ENCODE peak calls at places on chromosomes 13 and 19, in eight cellular contexts. O, A, V, I, R, Y, U and S are unnamed samples.

GRCh38 chr19:5818594-5818993 is 13.7 kb downstream of the NRTN start:
- DNase-seq in I (no peak), O (no peak), Y (no peak), R (no peak), A (no peak), V (no peak), U (no peak), S (no peak)

GRCh38 chr13:42049454-42049780 is 969 bp downstream of the DGKH start:
- DNase-seq in O (no peak), I (no peak), V (no peak), Y (no peak), R (no peak), U (no peak), A (no peak), S (no peak)

GRCh38 chr19:34172661-34173144 is 399 bp downstream of the LSM14A start:
- DNase-seq in A (peak), Y (no peak), U (no peak), V (peak), R (no peak), O (no peak), I (peak), S (no peak)

GRCh38 chr13:109249780-109250528 is 536.4 kb downstream of the IRS2 start:
- DNase-seq in Y (no peak), O (no peak), V (no peak), A (no peak), I (no peak), R (peak), U (no peak), S (peak)

GRCh38 chr19:18340990-18341868 is 831 bp downstream of the PGPEP1 start:
- DNase-seq in U (peak), O (peak), I (peak), V (peak), R (peak), Y (peak), A (peak), S (no peak)

GRCh38 chr13:45879666-45880065 is 28.1 kb upstream of the SIAH3 start:
- DNase-seq in V (peak), O (no peak), Y (no peak), I (peak), U (peak), A (no peak), R (peak), S (peak)

GRCh38 chr13:42722883-42723539 is 58.4 kb upstream of the FAM216B start:
- DNase-seq in I (no peak), O (no peak), R (no peak), A (no peak), U (no peak), Y (no peak), V (no peak), S (no peak)

GRCh38 chr13:32001392-32001768 is 30.2 kb upstream of the FRY start:
- DNase-seq in A (no peak), I (peak), V (no peak), R (peak), Y (peak), U (peak), O (no peak), S (no peak)

GRCh38 chr13:30718661-30719520 is 16.5 kb upstream of the ALOX5AP start:
- DNase-seq in R (no peak), I (no peak), U (peak), Y (peak), A (no peak), V (no peak), O (no peak), S (peak)

DNA sequence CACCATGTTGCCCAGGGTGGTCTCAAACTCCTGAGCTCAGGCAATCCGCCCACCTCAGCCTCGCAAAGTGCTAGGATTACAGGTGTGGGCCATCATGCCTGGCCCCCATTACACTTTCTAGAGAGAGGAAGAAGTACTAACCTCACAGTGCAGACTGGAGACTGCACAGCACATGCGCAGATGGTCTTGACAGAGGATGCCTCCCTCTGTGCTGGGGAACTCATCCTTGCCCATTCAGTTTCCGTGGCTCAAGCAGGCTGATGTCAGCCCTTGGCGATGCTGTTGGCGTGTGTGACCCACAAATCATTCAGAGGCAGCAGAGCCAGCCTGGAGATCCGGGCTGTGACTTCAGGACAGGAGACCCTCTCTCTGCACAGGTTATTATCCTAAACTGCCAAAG is 14.6 kb upstream of the FFAR2 start:
- DNase-seq in Y (no peak), V (no peak), U (no peak), I (no peak), R (no peak), O (no peak), A (no peak), S (no peak)
- H3K4me3 ChIP-seq in Y (no peak), V (no peak), U (no peak), I (no peak), R (no peak), O (no peak), A (no peak), S (no peak)

GRCh38 chr19:39212377-39212742 is 8.3 kb upstream of the SYCN start:
- DNase-seq in I (no peak), Y (no peak), A (peak), V (no peak), O (no peak), U (peak), R (peak), S (no peak)
- TF ChIP-seq CTCF in I (peak), Y (peak), A (peak), V (no peak), O (no peak), U (peak), R (peak), S (peak)

GRCh38 chr13:68872338-68872737 is 1235.3 kb upstream of the ATXN8OS start:
- DNase-seq in O (no peak), I (no peak), A (no peak), U (no peak), V (no peak), Y (no peak), R (no peak), S (peak)
- H3K4me3 ChIP-seq in O (no peak), I (no peak), A (no peak), U (no peak), V (no peak), Y (no peak), R (no peak), S (no peak)

DNA sequence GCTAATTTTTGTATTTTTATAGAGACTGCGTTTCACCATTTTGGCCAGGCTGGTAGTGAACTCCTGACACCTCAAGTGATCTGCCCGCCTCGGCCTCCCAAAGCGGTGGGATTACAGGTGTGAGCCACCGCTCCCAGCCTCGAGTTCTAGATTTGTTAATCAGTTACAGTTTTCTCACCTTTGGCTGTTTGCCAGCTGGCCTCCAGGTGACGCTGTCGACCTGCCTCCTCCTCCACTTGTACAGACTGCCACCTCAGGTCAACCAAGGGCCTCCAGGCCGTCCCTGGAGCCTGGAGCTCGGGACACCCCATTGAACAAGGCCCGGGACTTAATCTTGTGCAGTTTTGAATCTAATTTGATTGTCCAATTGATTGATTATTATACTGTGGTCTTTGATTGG is 45.5 kb downstream of the IER2 start:
- DNase-seq in R (peak), U (no peak), I (peak), Y (no peak), O (no peak), A (peak), V (no peak), S (no peak)
- TF ChIP-seq CTCF in R (peak), U (peak), I (peak), Y (no peak), O (no peak), A (peak), V (no peak), S (peak)

DNA sequence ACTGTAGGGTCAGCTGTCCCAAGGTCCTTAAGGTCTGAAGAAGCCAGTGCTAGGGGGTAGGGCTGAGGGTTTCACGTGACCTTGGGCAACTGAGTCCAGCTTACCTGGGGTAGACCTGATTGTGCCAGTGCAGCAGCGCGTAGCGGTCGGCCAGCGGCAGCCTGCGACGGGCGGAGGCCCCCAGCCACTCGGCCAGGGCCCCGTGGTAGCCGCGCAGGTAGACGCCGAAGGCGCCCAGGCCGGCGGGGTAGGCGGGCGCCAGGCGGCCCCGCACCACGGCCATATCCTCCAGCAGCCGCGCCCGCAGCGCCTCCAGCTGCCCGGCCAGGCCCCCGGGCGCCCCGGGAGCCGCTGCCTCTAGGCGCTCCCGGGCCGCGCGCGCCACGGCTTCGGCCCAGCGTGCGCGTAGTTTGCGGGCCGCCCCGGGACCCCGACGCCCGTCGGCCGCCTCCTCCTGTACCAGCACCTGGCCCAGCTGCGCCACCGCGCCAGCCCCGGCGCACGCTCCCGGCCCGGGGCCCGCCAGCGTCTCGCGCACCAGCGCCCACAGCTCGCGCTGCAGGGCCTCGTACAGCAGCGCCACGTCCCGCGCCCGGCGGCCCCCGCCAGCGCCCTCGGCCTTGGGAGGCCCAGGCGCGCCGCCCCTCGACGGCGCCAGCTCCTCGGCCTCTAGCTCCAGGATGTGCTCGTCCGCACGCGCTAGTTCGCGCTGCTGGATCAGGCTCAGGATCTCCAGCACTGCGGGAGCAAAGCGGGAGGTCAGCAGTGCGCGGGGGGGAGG is 10.9 kb downstream of the EXOC3L2 start:
- DNase-seq in O (no peak), I (no peak), A (no peak), V (no peak), Y (no peak), U (no peak), R (peak), S (no peak)
- H3K4me3 ChIP-seq in O (no peak), I (no peak), A (no peak), V (no peak), Y (no peak), U (no peak), R (peak), S (no peak)

DNA sequence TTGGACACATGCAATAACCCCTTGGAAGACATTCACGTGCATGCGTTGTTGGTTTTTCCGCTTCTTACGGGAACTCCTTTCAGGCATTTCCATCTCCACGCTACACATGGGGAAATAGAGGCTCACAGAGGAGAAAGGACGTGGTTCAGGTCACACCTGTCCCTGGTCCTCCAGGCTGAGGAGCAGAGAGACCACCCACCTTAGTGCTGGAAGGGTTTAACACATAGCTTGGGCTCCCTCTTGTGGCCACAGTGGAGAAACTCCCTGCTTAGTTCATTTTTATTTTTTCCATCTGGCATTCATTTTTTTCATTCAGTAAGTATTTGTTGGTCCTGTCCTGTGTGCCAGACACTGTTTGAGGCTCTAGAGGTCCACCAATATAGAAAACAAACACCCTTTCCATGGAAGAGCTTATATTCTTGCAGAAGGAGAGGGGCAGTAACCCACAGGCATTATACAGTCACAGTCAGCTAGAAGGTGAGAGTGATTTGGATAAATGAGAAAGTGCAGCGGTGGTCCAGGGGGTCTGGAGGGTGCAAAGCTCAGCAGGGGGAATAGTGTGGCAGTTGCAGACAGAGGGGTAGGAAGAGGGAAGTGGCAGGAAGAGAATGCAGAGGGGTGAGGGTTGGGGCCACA is 24.2 kb upstream of the TTYH1 start:
- DNase-seq in A (peak), V (no peak), R (peak), O (no peak), I (peak), Y (peak), U (peak), S (peak)
- TF ChIP-seq CTCF in A (peak), V (peak), R (peak), O (peak), I (peak), Y (peak), U (peak), S (peak)

DNA sequence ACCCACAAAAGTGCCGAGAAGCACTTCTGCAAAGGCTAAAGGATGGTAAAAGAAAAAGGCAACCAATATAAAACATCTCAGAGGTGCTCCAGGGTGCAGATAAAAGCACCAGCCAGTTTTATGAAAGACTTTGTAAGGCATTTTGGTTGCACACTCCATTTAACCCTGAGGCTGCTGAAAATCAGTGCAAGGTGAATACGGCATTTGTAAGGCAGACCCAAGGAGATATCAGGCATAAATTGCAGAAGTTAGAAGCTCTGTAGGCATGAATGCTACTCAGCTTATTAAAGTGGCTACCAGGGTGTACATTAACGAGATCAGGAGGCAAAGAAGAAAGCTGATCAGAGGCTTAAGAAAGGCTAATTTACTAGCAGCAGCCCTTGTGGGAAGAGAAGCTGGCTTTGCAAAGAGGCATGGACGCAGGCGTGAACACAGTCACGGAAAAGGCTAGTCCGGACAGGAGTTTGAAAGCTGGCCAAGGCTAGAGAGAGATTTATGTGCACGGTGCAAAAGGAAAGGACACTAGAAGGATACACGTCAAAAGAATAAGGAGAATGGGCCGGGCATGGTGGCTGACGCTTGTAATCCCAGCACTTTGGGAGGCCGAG is 99.6 kb downstream of the ZNF429 start:
- DNase-seq in R (no peak), V (peak), U (no peak), I (no peak), O (no peak), Y (no peak), A (no peak), S (peak)
- H3K4me3 ChIP-seq in R (peak), V (peak), U (peak), I (peak), O (peak), Y (peak), A (peak), S (peak)

GRCh38 chr19:3216874-3217273 is 7.6 kb upstream of the CELF5 start:
- DNase-seq in I (no peak), U (no peak), R (no peak), O (no peak), V (no peak), A (no peak), Y (no peak), S (no peak)
- TF ChIP-seq CTCF in I (no peak), U (no peak), R (no peak), O (no peak), V (no peak), A (no peak), Y (no peak), S (no peak)

DNA sequence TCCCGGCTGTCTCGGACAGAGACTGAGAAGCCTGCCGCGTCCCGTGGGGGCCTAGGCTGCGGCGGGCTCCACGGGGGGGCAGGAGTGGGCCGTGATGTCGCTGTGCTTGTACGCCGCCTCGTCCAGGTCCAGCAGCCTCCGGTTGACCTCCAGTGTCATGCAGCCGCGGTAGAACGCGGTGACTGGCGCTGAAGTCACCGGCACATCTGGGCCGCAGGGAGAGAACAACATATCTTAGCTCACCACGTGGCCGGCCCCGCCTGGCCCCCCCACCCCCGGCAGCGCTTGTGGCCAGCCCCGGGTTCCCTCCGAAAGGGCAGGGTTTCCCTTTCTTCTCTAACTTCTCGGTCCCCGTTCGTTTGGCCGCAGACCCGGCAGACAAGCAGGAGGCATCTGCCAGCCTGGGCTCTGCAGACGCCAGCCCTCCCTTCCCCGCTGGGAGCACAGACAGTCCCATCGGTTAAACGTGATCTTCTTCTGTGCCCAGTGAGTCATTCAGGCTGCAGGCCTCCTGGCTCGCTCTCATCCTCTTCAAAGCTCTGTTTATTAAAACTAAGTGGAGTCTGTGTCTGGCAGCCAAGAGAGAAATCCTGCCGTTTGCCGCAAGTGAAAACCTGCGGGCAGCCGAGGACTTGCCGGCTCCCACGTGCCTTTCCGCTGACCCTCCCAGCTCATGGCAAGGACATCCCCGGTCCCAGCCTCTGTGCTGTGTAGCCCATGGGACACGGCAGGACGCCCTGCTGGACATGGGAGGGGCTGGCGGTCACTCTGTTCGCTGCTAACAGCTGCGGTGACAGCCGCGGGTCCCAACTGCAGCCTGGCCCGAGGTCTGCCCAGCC is 42.8 kb downstream of the GAS6 start:
- DNase-seq in O (peak), U (peak), R (no peak), Y (peak), A (peak), I (peak), V (peak), S (peak)
- H3K4me3 ChIP-seq in O (peak), U (peak), R (no peak), Y (peak), A (no peak), I (no peak), V (peak), S (no peak)

DNA sequence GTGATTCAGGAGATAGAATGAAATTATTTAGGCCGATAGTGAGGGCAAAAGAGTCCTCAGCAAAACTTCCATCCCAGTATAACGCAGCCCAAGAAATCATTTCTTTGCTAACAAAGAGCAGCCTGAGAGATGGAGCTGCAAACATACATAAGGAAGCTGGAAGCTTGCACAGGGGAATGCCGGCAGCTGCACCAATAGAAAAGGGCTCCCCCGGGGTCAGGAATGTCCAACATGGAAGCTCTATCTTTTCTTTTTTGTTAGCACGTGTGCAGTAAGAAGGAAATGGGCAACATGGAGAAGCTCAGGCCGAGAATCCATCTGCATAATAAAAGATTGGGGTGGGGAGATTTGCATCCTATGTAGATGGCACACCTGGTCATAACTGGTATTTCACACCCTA is 1363.5 kb upstream of the PCDH20 start:
- DNase-seq in Y (no peak), A (no peak), I (no peak), O (no peak), U (no peak), R (peak), V (no peak), S (no peak)
- TF ChIP-seq CTCF in Y (no peak), A (no peak), I (no peak), O (no peak), U (no peak), R (no peak), V (no peak), S (no peak)